ENCODE peak calls at places on chromosomes 6 and 20, in five cellular contexts. G, J, K, Y and D are unnamed samples.
A peak's percentile ranks its signal among the peaks of the same experiment; 100 is the strongest.

GRCh38 chr6:21578523-21578922 is 15.0 kb upstream of the SOX4 start:
- DNase-seq in Y (no peak), G (no peak), J (no peak), K (no peak), D (no peak)

GRCh38 chr6:15299430-15300131 is 53.7 kb downstream of the JARID2 start:
- DNase-seq in Y (peak; percentile 34), G (no peak), K (no peak), J (peak; percentile 47), D (no peak)

GRCh38 chr20:21352703-21353102 is 44.6 kb downstream of the NKX2-4 start:
- DNase-seq in Y (no peak), J (no peak), K (no peak), G (no peak), D (peak; percentile 9)

GRCh38 chr6:157073596-157073995 is 249.7 kb downstream of the TMEM242 start:
- DNase-seq in G (no peak), K (no peak), Y (no peak), J (no peak), D (no peak)

GRCh38 chr6:144655376-144655775 is 370.2 kb downstream of the UTRN start:
- DNase-seq in J (no peak), Y (no peak), K (no peak), G (no peak), D (no peak)

GRCh38 chr20:57473246-57474042 is 51.5 kb downstream of the CTCFL start:
- DNase-seq in G (no peak), K (no peak), J (no peak), Y (no peak), D (peak; percentile 39)

GRCh38 chr6:45054610-45055009 is 273.5 kb upstream of the RUNX2 start:
- DNase-seq in J (no peak), Y (no peak), K (no peak), G (no peak), D (no peak)

GRCh38 chr6:170083236-170084051 is 207.4 kb downstream of the DLL1 start:
- DNase-seq in K (peak; percentile 7), Y (no peak), G (no peak), J (no peak), D (no peak)

GRCh38 chr6:130788954-130789353 is 38.3 kb upstream of the SMLR1 start:
- DNase-seq in J (no peak), Y (no peak), K (no peak), G (no peak), D (no peak)

GRCh38 chr20:11754451-11754850 is 163.2 kb upstream of the BTBD3 start:
- DNase-seq in Y (no peak), G (no peak), J (no peak), K (peak; percentile 18), D (no peak)

GRCh38 chr6:168782211-168782729 is 341.3 kb downstream of the SMOC2 start:
- DNase-seq in K (no peak), G (no peak), Y (no peak), J (no peak), D (no peak)
- H3K4me3 ChIP-seq in K (no peak overlapping the region), G (no peak overlapping the region), Y (no peak overlapping the region), J (no peak overlapping the region), D (no peak overlapping the region)

DNA sequence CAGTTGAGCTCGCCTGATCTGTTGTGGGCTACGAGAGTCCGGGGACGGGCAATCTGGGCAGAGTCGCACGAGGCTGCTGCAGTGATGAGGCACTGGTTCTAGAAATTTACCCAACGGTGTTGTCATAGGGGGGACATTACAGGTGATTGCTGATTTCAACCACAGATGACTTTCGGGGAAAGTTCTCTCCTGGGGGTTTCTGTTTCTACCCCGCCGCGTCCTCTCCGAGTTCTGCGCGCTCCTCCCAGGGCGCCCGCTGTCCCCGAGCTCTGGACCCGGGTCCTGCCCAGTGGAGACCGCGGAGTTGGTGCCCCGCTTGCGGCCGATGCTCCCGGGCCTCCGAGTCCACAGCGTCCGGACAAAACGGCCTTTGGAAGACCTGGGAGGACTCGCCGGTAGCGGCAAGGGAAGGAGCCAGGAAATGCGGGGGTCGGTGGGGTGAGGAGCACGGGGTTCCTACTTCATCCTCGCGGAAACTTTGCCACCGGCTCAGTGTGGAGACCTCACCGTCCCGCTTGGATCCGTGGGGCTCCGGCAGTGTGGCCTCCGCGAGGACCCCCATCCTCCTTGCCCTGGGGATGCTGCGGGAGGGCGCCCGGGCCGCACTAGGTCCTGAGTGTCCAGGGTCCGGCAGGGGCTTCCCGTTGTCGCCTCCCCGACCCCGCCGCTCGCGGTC is 12.3 kb upstream of the RAET1L start:
- DNase-seq in Y (no peak), J (no peak), K (no peak), G (no peak), D (no peak)
- H3K4me3 ChIP-seq in Y (no peak overlapping the region), J (no peak overlapping the region), K (no peak overlapping the region), G (peak overlapping the region; percentile 17), D (no peak overlapping the region)

DNA sequence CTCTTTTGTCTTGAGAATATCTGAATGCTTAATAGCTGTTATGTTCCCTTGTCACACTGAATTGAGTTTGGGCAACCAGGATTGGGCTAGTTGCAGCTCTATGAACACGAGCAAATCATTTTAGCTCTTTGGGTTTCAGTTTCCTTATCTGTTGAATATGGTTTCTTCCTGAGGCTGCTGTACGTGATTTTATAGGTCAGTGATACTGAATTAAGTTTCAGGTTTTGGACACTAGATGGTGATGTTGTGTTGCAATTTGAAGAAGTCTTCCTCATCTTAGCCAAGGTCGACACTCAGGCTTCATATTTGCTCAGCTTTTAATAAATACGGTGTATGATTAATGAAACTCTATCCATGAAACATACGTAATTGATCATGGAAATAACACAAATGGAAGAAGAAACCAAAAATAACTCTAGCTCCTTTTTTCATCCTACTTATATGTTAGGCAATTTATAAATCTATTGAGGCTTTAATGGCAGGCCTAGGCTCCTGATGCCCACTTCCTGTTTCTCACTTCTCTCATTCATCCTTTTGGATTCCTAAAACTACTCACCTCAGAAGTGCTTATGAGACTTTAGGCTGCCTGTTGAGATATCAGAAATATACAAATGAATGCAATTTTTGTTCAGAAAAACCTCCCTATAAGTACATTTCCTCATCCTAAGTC is 354.1 kb upstream of the MAP3K7 start:
- DNase-seq in J (peak; percentile 42), G (peak; percentile 62), Y (no peak), K (no peak), D (peak; percentile 78)
- H3K4me3 ChIP-seq in J (no peak overlapping the region), G (no peak overlapping the region), Y (no peak overlapping the region), K (no peak overlapping the region), D (no peak overlapping the region)

DNA sequence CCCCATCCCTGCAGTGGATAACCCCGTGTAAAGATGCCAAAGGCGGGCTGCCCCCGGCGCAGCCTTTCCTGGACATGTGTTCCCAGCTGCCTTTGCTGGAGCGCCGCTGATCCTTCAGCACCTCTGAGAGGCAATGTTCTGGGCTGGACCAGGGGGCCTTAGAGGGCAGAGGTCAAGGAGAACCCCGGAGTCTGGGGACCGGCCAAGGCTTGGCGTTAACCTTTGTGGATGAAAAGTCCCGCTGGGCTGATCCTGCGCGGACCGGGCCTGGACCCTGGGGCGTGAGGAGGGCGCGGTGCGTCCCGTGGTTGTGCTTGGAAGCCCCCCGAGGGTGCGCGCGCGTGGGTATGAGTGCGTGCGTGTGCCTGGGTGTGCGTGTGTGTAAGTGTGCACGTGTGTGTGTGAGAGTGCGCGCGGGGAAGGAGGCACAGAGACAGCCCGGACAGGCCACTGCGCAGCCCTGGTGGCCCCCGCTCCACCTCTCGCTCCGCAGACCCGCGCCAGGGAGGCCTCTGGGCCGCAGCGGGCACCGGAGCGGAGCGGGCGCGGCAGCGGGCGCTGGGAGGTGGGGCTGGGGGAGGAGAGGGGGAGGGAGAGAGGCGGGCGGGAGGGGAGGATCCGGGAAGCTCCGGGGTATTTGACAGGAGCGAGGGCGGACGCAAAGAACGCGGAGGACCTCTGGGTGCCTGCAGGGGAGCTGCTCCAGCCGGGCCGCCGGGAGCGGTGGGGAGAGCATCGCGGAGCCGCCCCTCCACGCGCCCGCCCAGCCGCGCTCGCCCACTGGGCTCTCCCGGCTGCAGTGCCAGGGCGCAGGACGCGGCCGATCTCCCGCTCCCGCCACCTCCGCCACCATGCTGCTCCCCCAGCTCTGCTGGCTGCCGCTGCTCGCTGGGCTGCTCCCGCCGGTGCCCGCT is at the start of gene SMOC2:
- DNase-seq in G (no peak), K (peak; percentile 38), J (no peak), Y (peak; percentile 58), D (no peak)
- H3K4me3 ChIP-seq in G (no peak within 1 kb of the TSS), K (peak within 1 kb of the TSS; percentile 38), J (no peak within 1 kb of the TSS), Y (peak within 1 kb of the TSS; percentile 67), D (no peak within 1 kb of the TSS)

GRCh38 chr6:147507162-147508072 is 1.1 kb upstream of the SAMD5 start:
- DNase-seq in K (no peak), J (no peak), Y (peak; percentile 15), G (no peak), D (peak; percentile 16)

GRCh38 chr6:147510949-147511590 is 2.6 kb downstream of the SAMD5 start:
- DNase-seq in K (no peak), Y (no peak), G (no peak), J (no peak), D (peak; percentile 46)

GRCh38 chr6:147509900-147510299 is 1.4 kb downstream of the SAMD5 start:
- DNase-seq in G (no peak), K (no peak), J (no peak), Y (no peak), D (no peak)

GRCh38 chr6:147508073-147508870 is at the start of gene SAMD5:
- DNase-seq in G (no peak), Y (peak; percentile 71), J (no peak), K (peak; percentile 27), D (peak; percentile 64)

DNA sequence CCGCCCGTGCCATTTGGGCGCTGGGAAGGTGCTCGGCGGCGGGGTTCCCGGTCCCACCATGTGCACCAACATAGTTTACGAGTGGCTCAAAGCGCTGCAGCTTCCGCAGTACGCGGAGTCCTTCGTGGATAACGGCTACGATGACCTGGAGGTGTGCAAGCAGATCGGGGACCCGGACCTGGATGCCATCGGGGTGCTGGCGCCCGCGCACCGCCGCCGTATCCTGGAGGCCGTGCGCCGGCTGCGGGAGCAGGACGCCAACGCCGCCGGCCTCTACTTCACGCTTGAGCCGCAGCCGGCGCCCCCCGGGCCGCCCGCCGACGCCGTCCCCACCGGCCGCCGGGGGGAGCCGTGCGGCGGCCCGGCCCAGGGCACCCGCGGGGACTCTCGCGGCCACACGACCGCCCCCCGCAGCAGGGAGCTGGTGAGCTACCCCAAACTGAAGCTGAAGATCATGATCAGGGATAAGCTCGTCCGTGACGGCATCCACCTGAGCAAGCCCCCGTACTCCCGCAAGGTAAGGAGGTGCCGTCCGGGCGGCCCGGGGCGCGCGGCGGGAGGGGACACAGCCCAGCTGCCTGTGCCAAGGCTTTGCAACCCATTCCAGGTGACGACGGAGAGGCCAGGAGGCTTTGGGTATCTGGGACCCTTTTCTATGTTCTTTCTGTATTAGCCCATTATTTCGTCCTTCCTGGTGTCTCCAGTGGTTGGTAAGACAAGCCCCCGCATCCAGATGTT is 550 bp downstream of the SAMD5 start:
- DNase-seq in J (no peak), K (no peak), G (no peak), Y (peak; percentile 23), D (no peak)
- H3K4me3 ChIP-seq in J (peak overlapping the region; percentile 87), K (peak overlapping the region; percentile 46), G (no peak overlapping the region), Y (peak overlapping the region; percentile 58), D (peak overlapping the region; percentile 40)

GRCh38 chr6:151661509-151661908 is 146.0 kb upstream of the ESR1 start:
- DNase-seq in K (no peak), G (no peak), Y (no peak), J (no peak), D (no peak)

GRCh38 chr6:151659212-151659611 is 148.3 kb upstream of the ESR1 start:
- DNase-seq in J (no peak), G (no peak), Y (no peak), K (no peak), D (no peak)

GRCh38 chr6:151664390-151664789 is 143.1 kb upstream of the ESR1 start:
- DNase-seq in Y (no peak), J (no peak), G (no peak), K (no peak), D (no peak)

GRCh38 chr6:151663559-151663958 is 143.9 kb upstream of the ESR1 start:
- DNase-seq in J (no peak), G (no peak), Y (no peak), K (no peak), D (no peak)

GRCh38 chr6:151661928-151662327 is 145.6 kb upstream of the ESR1 start:
- DNase-seq in K (no peak), Y (no peak), J (no peak), G (no peak), D (no peak)
- H3K4me3 ChIP-seq in K (no peak overlapping the region), Y (no peak overlapping the region), J (no peak overlapping the region), G (no peak overlapping the region), D (no peak overlapping the region)

GRCh38 chr6:135358907-135359459 is 138.6 kb downstream of the AHI1 start:
- DNase-seq in Y (no peak), J (no peak), K (no peak), G (no peak), D (peak; percentile 39)
- H3K4me3 ChIP-seq in Y (no peak overlapping the region), J (no peak overlapping the region), K (no peak overlapping the region), G (no peak overlapping the region), D (no peak overlapping the region)